ENCODE peak calls at places on chromosomes 6 and 20, in seven cellular contexts. T is fibroblast of lung; L is AG10803; V is psoas muscle; S is adrenal gland; Q is left lung; B is CD8-positive, alpha-beta T cell. E is an unnamed sample.

GRCh38 chr20:41862023-41862422 is 243.8 kb upstream of the CHD6 start:
- DNase-seq in T (no peak), L (no peak), V (no peak), S (no peak), Q (no peak), B (no peak), E (no peak)

GRCh38 chr6:63434936-63435335 is 115.2 kb upstream of the LGSN start:
- DNase-seq in T (no peak), L (no peak), V (no peak), S (peak), Q (no peak), B (no peak), E (no peak)

GRCh38 chr6:55866110-55866509 is 9.3 kb downstream of the BMP5 start:
- DNase-seq in T (peak), L (no peak), V (no peak), S (no peak), Q (no peak), B (no peak), E (peak)

GRCh38 chr20:45969712-45970634 is 2.0 kb downstream of the ZNF335 start:
- DNase-seq in T (peak), L (peak), V (peak), S (peak), Q (no peak), B (no peak), E (peak)

GRCh38 chr20:21613512-21613911 is 92.0 kb upstream of the PAX1 start:
- DNase-seq in T (no peak), L (no peak), V (no peak), S (peak), Q (no peak), B (no peak), E (peak)

GRCh38 chr6:167764215-167764614 is 62.5 kb upstream of the AFDN start:
- DNase-seq in T (no peak), L (no peak), V (no peak), S (no peak), Q (no peak), B (no peak), E (no peak)

GRCh38 chr6:157558049-157558448 is 177.1 kb downstream of the ZDHHC14 start:
- DNase-seq in T (no peak), L (no peak), V (no peak), S (no peak), Q (no peak), B (no peak), E (no peak)

GRCh38 chr6:31070711-31071197 is 41.6 kb downstream of the C6orf15 start:
- DNase-seq in T (peak), L (peak), V (no peak), S (no peak), Q (no peak), B (no peak), E (peak)

GRCh38 chr6:125533710-125534397 is 215.6 kb upstream of the HEY2 start:
- DNase-seq in T (no peak), L (no peak), V (no peak), S (no peak), Q (peak), B (no peak), E (no peak)

GRCh38 chr6:151241853-151242252 is 2.1 kb downstream of the AKAP12 start:
- DNase-seq in T (no peak), L (no peak), V (no peak), S (no peak), Q (no peak), B (no peak), E (no peak)

GRCh38 chr6:48150701-48151100 is 39.7 kb upstream of the PTCHD4 start:
- DNase-seq in T (no peak), L (no peak), V (no peak), S (no peak), Q (peak), B (no peak), E (no peak)

GRCh38 chr6:72624557-72625160 is 2.8 kb downstream of the KCNQ5 start:
- DNase-seq in T (no peak), L (peak), V (no peak), S (no peak), Q (no peak), B (no peak), E (no peak)

GRCh38 chr20:47711046-47711752 is 74.1 kb downstream of the SULF2 start:
- DNase-seq in T (peak), L (no peak), V (no peak), S (no peak), Q (no peak), B (no peak), E (peak)

GRCh38 chr6:111061493-111061892 is 25.8 kb upstream of the SLC16A10 start:
- DNase-seq in T (peak), L (peak), V (no peak), S (no peak), Q (no peak), B (no peak), E (no peak)

GRCh38 chr6:12266571-12266970 is 23.6 kb upstream of the EDN1 start:
- DNase-seq in T (peak), L (peak), V (no peak), S (no peak), Q (no peak), B (no peak), E (no peak)

GRCh38 chr6:52049252-52050050 is 38.0 kb downstream of the PKHD1 start:
- DNase-seq in T (peak), L (peak), V (no peak), S (no peak), Q (no peak), B (no peak), E (peak)

GRCh38 chr20:7693761-7694160 is 246.5 kb downstream of the HAO1 start:
- DNase-seq in T (peak), L (peak), V (no peak), S (no peak), Q (no peak), B (no peak), E (no peak)

GRCh38 chr6:139152892-139153271 is 18.0 kb downstream of the HECA start:
- DNase-seq in T (peak), L (peak), V (no peak), S (no peak), Q (no peak), B (no peak), E (no peak)

GRCh38 chr20:17875106-17875980 is 93.3 kb downstream of the SNX5 start:
- DNase-seq in T (peak), L (peak), V (peak), S (peak), Q (no peak), B (no peak), E (peak)

GRCh38 chr6:112357801-112358200 is 10.7 kb downstream of the RFPL4B start:
- DNase-seq in T (peak), L (peak), V (no peak), S (no peak), Q (no peak), B (no peak), E (no peak)

GRCh38 chr6:106381223-106381622 is 20.7 kb downstream of the CRYBG1 start:
- DNase-seq in T (no peak), L (no peak), V (no peak), S (no peak), Q (no peak), B (no peak), E (no peak)

GRCh38 chr6:162973141-162973872 is 245.5 kb downstream of the PACRG start:
- DNase-seq in T (no peak), L (no peak), V (peak), S (no peak), Q (no peak), B (no peak), E (no peak)

GRCh38 chr20:35166242-35166830 is 5.5 kb upstream of the PROCR start:
- DNase-seq in T (no peak), L (no peak), V (peak), S (peak), Q (no peak), B (no peak), E (no peak)

GRCh38 chr6:8506123-8506522 is 70.8 kb upstream of the SLC35B3 start:
- DNase-seq in T (no peak), L (no peak), V (no peak), S (no peak), Q (no peak), B (no peak), E (no peak)

GRCh38 chr6:146785001-146785585 is 186.3 kb downstream of the ADGB start:
- DNase-seq in T (peak), L (peak), V (no peak), S (no peak), Q (no peak), B (no peak), E (peak)

GRCh38 chr6:35016417-35017221 is 124.5 kb downstream of the TCP11 start:
- DNase-seq in T (peak), L (peak), V (peak), S (peak), Q (no peak), B (no peak), E (no peak)

GRCh38 chr6:89951574-89952360 is 57.5 kb downstream of the GJA10 start:
- DNase-seq in T (peak), L (no peak), V (no peak), S (no peak), Q (no peak), B (no peak), E (no peak)

GRCh38 chr6:27145731-27146455 is 101.6 kb upstream of the PRSS16 start:
- DNase-seq in T (peak), L (peak), V (peak), S (peak), Q (no peak), B (peak), E (peak)

GRCh38 chr6:157144861-157145260 is 178.5 kb downstream of the TMEM242 start:
- DNase-seq in T (no peak), L (no peak), V (no peak), S (no peak), Q (no peak), B (no peak), E (no peak)

GRCh38 chr6:157218371-157219198 is 104.7 kb downstream of the TMEM242 start:
- DNase-seq in T (no peak), L (no peak), V (peak), S (no peak), Q (no peak), B (no peak), E (no peak)

GRCh38 chr20:40617594-40617993 is 71.4 kb downstream of the MAFB start:
- DNase-seq in T (no peak), L (no peak), V (no peak), S (no peak), Q (no peak), B (no peak), E (no peak)

GRCh38 chr6:138963531-138963930 is 24.5 kb downstream of the REPS1 start:
- DNase-seq in T (no peak), L (no peak), V (no peak), S (no peak), Q (no peak), B (no peak), E (no peak)

GRCh38 chr20:1646975-1647431 is 10.6 kb downstream of the SIRPG start:
- DNase-seq in T (no peak), L (no peak), V (no peak), S (no peak), Q (no peak), B (no peak), E (no peak)

GRCh38 chr6:109896333-109896732 is 81.8 kb upstream of the GPR6 start:
- DNase-seq in T (peak), L (peak), V (no peak), S (no peak), Q (no peak), B (no peak), E (no peak)

GRCh38 chr6:44062771-44063560 is 64.3 kb downstream of the MRPL14 start:
- DNase-seq in T (no peak), L (no peak), V (no peak), S (peak), Q (peak), B (no peak), E (no peak)

GRCh38 chr6:14875678-14876063 is 370.2 kb upstream of the JARID2 start:
- DNase-seq in T (no peak), L (no peak), V (no peak), S (no peak), Q (no peak), B (no peak), E (no peak)

GRCh38 chr6:157679605-157680580 is 143.2 kb upstream of the SNX9 start:
- DNase-seq in T (no peak), L (peak), V (no peak), S (no peak), Q (no peak), B (no peak), E (no peak)

GRCh38 chr20:57106030-57106682 is 160.3 kb downstream of the BMP7 start:
- DNase-seq in T (no peak), L (no peak), V (no peak), S (no peak), Q (no peak), B (no peak), E (no peak)

DNA sequence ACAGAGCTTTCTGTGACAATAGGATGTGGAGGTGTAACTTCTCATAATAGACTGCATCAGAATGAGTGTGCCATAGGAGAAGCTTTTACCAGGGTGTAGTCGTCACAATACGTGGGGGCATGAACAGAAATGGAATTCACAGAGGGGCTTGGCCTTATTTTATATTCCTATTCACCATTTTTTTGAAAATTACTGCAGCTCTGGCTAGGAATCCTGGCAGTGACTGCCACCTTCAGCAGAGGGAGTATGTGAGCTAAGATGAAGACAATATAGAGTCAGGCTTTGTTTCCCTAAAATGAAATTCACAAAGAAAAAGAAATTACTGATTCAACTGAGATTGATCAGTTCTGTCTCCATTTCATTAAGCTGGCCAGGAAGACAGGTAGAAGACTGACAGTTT is 13.9 kb downstream of the TOMM6 start:
- DNase-seq in T (peak), L (peak), V (no peak), S (no peak), Q (no peak), B (no peak), E (peak)
- TF ChIP-seq CTCF in T (peak), L (peak), V (no peak), S (peak), Q (peak), B (no peak), E (no peak)

GRCh38 chr20:63690898-63691710 is 5.3 kb upstream of the TNFRSF6B start:
- DNase-seq in T (no peak), L (no peak), V (peak), S (no peak), Q (no peak), B (no peak), E (no peak)
- TF ChIP-seq CTCF in T (no peak), L (no peak), V (no peak), S (no peak), Q (no peak), B (no peak), E (no peak)

GRCh38 chr6:142138876-142139275 is 6.2 kb downstream of the GJE1 start:
- DNase-seq in T (no peak), L (no peak), V (no peak), S (no peak), Q (no peak), B (no peak), E (no peak)
- TF ChIP-seq CTCF in T (no peak), L (no peak), V (no peak), S (no peak), Q (no peak), B (no peak), E (no peak)

GRCh38 chr6:57172136-57173055 is at the start of gene BAG2:
- DNase-seq in T (peak), L (peak), V (peak), S (peak), Q (peak), B (peak), E (peak)
- TF ChIP-seq CTCF in T (no peak), L (no peak), V (peak), S (peak), Q (no peak), B (no peak), E (no peak)

GRCh38 chr6:3326179-3326971 is 67.6 kb downstream of the PSMG4 start:
- DNase-seq in T (peak), L (no peak), V (no peak), S (no peak), Q (no peak), B (no peak), E (no peak)

GRCh38 chr6:3323148-3323547 is 64.4 kb downstream of the PSMG4 start:
- DNase-seq in T (no peak), L (no peak), V (no peak), S (no peak), Q (no peak), B (no peak), E (no peak)

GRCh38 chr6:3325210-3325609 is 66.5 kb downstream of the PSMG4 start:
- DNase-seq in T (peak), L (peak), V (no peak), S (peak), Q (no peak), B (no peak), E (no peak)

GRCh38 chr6:3323696-3324261 is 65.0 kb downstream of the PSMG4 start:
- DNase-seq in T (no peak), L (no peak), V (no peak), S (no peak), Q (no peak), B (no peak), E (no peak)

DNA sequence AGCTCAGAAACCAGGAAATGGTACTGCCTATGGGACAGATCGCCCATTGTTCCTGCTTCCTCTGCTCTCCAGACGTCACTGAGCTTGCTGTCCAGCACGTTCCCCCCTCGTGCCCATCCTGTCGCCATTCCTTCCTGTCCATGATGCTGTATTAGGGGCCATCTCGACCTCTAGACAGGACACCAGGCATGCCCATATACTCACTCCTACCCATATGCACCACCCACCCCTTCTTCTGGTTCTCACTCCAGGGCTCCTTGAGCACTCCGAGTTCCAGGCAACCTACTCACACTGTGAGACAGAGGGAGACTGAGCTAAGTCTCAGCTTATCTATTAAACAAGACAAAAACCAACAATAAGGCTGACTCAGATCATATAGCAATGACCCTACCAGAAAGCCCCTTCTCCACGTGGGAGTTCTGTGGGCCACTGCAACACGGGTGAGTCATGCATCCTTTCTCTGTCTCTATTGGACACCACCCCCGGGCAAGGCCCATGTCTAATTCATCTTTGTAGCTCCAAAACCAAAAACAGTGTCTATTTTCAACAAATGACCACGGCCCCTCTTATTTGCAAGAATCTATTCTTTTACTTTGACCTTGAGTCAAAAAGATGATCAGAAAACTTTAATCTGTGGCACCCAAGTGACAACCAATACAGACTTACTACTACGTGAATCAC is 65.7 kb downstream of the PSMG4 start:
- DNase-seq in T (peak), L (peak), V (no peak), S (peak), Q (no peak), B (no peak), E (no peak)
- TF ChIP-seq CTCF in T (no peak), L (no peak), V (no peak), S (no peak), Q (no peak), B (no peak), E (no peak)

GRCh38 chr20:51046021-51046985 is 23.4 kb upstream of the KCNG1 start:
- DNase-seq in T (no peak), L (no peak), V (no peak), S (no peak), Q (no peak), B (no peak), E (no peak)
- TF ChIP-seq CTCF in T (no peak), L (no peak), V (no peak), S (no peak), Q (no peak), B (no peak), E (no peak)